ENCODE peak calls at places on chromosomes 3 and 15, in eight cellular contexts. One of them, this sample, is unnamed.

GRCh38 chr15:31301687-31301990 is 25.0 kb upstream of the KLF13 start:
- DNase-seq in breast epithelium: no peak
- DNase-seq in sigmoid colon: no peak
- DNase-seq in Peyer's patch: no peak
- DNase-seq in K562: no peak
- DNase-seq in CD8-positive, alpha-beta T cell: no peak
- DNase-seq in AG04449: no peak
- DNase-seq in brain microvascular endothelial cell: no peak
- DNase-seq in this sample: no peak

GRCh38 chr15:53658827-53659226 is 100.6 kb downstream of the WDR72 start:
- DNase-seq in CD8-positive, alpha-beta T cell: no peak
- DNase-seq in Peyer's patch: no peak
- DNase-seq in K562: no peak
- DNase-seq in AG04449: no peak
- DNase-seq in breast epithelium: no peak
- DNase-seq in sigmoid colon: no peak
- DNase-seq in brain microvascular endothelial cell: no peak
- DNase-seq in this sample: no peak

GRCh38 chr15:78921940-78922339 is 22.9 kb downstream of the CTSH start:
- DNase-seq in Peyer's patch: no peak
- DNase-seq in brain microvascular endothelial cell: no peak
- DNase-seq in K562: no peak
- DNase-seq in CD8-positive, alpha-beta T cell: no peak
- DNase-seq in AG04449: no peak
- DNase-seq in sigmoid colon: no peak
- DNase-seq in breast epithelium: no peak
- DNase-seq in this sample: no peak

GRCh38 chr15:65379986-65380385 is 2.2 kb upstream of the IGDCC3 start:
- DNase-seq in CD8-positive, alpha-beta T cell: no peak
- DNase-seq in K562: no peak
- DNase-seq in sigmoid colon: no peak
- DNase-seq in brain microvascular endothelial cell: no peak
- DNase-seq in breast epithelium: no peak
- DNase-seq in AG04449: no peak
- DNase-seq in Peyer's patch: no peak
- DNase-seq in this sample: no peak

GRCh38 chr15:100913961-100914360 is 5.2 kb upstream of the LRRK1 start:
- DNase-seq in AG04449: no peak
- DNase-seq in breast epithelium: no peak
- DNase-seq in CD8-positive, alpha-beta T cell: no peak
- DNase-seq in sigmoid colon: peak; percentile 61
- DNase-seq in K562: no peak
- DNase-seq in brain microvascular endothelial cell: no peak
- DNase-seq in Peyer's patch: no peak
- DNase-seq in this sample: no peak

GRCh38 chr3:5250467-5251195 is 63.1 kb downstream of the EDEM1 start:
- DNase-seq in AG04449: no peak
- DNase-seq in breast epithelium: no peak
- DNase-seq in Peyer's patch: no peak
- DNase-seq in K562: no peak
- DNase-seq in CD8-positive, alpha-beta T cell: no peak
- DNase-seq in sigmoid colon: no peak
- DNase-seq in brain microvascular endothelial cell: no peak
- DNase-seq in this sample: no peak

GRCh38 chr3:48636149-48636548 is 888 bp upstream of the SLC26A6 start:
- DNase-seq in brain microvascular endothelial cell: no peak
- DNase-seq in sigmoid colon: no peak
- DNase-seq in breast epithelium: no peak
- DNase-seq in Peyer's patch: no peak
- DNase-seq in K562: no peak
- DNase-seq in AG04449: no peak
- DNase-seq in CD8-positive, alpha-beta T cell: no peak
- DNase-seq in this sample: no peak

GRCh38 chr3:195226900-195227447 is 44.0 kb downstream of the XXYLT1 start:
- DNase-seq in sigmoid colon: peak; percentile 49
- DNase-seq in breast epithelium: peak; percentile 48
- DNase-seq in CD8-positive, alpha-beta T cell: no peak
- DNase-seq in brain microvascular endothelial cell: no peak
- DNase-seq in AG04449: no peak
- DNase-seq in K562: peak; percentile 31
- DNase-seq in Peyer's patch: peak; percentile 55
- DNase-seq in this sample: peak; percentile 45

GRCh38 chr15:85642693-85643058 is 152.0 kb downstream of the KLHL25 start:
- DNase-seq in breast epithelium: no peak
- DNase-seq in AG04449: no peak
- DNase-seq in sigmoid colon: peak; percentile 91
- DNase-seq in brain microvascular endothelial cell: no peak
- DNase-seq in Peyer's patch: no peak
- DNase-seq in K562: no peak
- DNase-seq in CD8-positive, alpha-beta T cell: no peak
- DNase-seq in this sample: no peak
- TF ChIP-seq CTCF in breast epithelium: no peak
- TF ChIP-seq CTCF in AG04449: no peak
- TF ChIP-seq CTCF in sigmoid colon: no peak
- TF ChIP-seq CTCF in brain microvascular endothelial cell: no peak
- TF ChIP-seq CTCF in Peyer's patch: no peak
- TF ChIP-seq CTCF in K562: no peak
- TF ChIP-seq CTCF in CD8-positive, alpha-beta T cell: no peak
- TF ChIP-seq CTCF in this sample: no peak

GRCh38 chr15:98002419-98002818 is 41.9 kb downstream of the ARRDC4 start:
- DNase-seq in breast epithelium: no peak
- DNase-seq in AG04449: no peak
- DNase-seq in Peyer's patch: no peak
- DNase-seq in CD8-positive, alpha-beta T cell: no peak
- DNase-seq in sigmoid colon: no peak
- DNase-seq in K562: no peak
- DNase-seq in brain microvascular endothelial cell: no peak
- DNase-seq in this sample: no peak

GRCh38 chr15:98003976-98004375 is 43.5 kb downstream of the ARRDC4 start:
- DNase-seq in AG04449: no peak
- DNase-seq in brain microvascular endothelial cell: no peak
- DNase-seq in CD8-positive, alpha-beta T cell: no peak
- DNase-seq in K562: no peak
- DNase-seq in Peyer's patch: no peak
- DNase-seq in breast epithelium: no peak
- DNase-seq in sigmoid colon: no peak
- DNase-seq in this sample: no peak

GRCh38 chr15:98001663-98002194 is 41.2 kb downstream of the ARRDC4 start:
- DNase-seq in Peyer's patch: no peak
- DNase-seq in K562: no peak
- DNase-seq in breast epithelium: no peak
- DNase-seq in AG04449: no peak
- DNase-seq in sigmoid colon: no peak
- DNase-seq in CD8-positive, alpha-beta T cell: no peak
- DNase-seq in brain microvascular endothelial cell: no peak
- DNase-seq in this sample: no peak

GRCh38 chr15:98002874-98003273 is 42.4 kb downstream of the ARRDC4 start:
- DNase-seq in Peyer's patch: no peak
- DNase-seq in AG04449: no peak
- DNase-seq in brain microvascular endothelial cell: no peak
- DNase-seq in breast epithelium: no peak
- DNase-seq in K562: no peak
- DNase-seq in sigmoid colon: no peak
- DNase-seq in CD8-positive, alpha-beta T cell: no peak
- DNase-seq in this sample: no peak

GRCh38 chr15:98003528-98003927 is 43.0 kb downstream of the ARRDC4 start:
- DNase-seq in sigmoid colon: no peak
- DNase-seq in CD8-positive, alpha-beta T cell: no peak
- DNase-seq in brain microvascular endothelial cell: no peak
- DNase-seq in breast epithelium: no peak
- DNase-seq in Peyer's patch: no peak
- DNase-seq in AG04449: no peak
- DNase-seq in K562: no peak
- DNase-seq in this sample: no peak
- H3K4me3 ChIP-seq in sigmoid colon: no peak overlapping the region
- H3K4me3 ChIP-seq in CD8-positive, alpha-beta T cell: no peak overlapping the region
- H3K4me3 ChIP-seq in brain microvascular endothelial cell: no peak overlapping the region
- H3K4me3 ChIP-seq in breast epithelium: no peak overlapping the region
- H3K4me3 ChIP-seq in Peyer's patch: no peak overlapping the region
- H3K4me3 ChIP-seq in AG04449: no peak overlapping the region
- H3K4me3 ChIP-seq in K562: no peak overlapping the region
- H3K4me3 ChIP-seq in this sample: no peak overlapping the region

GRCh38 chr3:149415484-149415883 is 38.0 kb upstream of the TM4SF1 start:
- DNase-seq in K562: no peak
- DNase-seq in breast epithelium: no peak
- DNase-seq in CD8-positive, alpha-beta T cell: no peak
- DNase-seq in sigmoid colon: no peak
- DNase-seq in AG04449: no peak
- DNase-seq in Peyer's patch: no peak
- DNase-seq in brain microvascular endothelial cell: peak; percentile 11
- DNase-seq in this sample: peak; percentile 8
- TF ChIP-seq CTCF in K562: no peak
- TF ChIP-seq CTCF in breast epithelium: no peak
- TF ChIP-seq CTCF in CD8-positive, alpha-beta T cell: no peak
- TF ChIP-seq CTCF in sigmoid colon: no peak
- TF ChIP-seq CTCF in AG04449: no peak
- TF ChIP-seq CTCF in Peyer's patch: no peak
- TF ChIP-seq CTCF in brain microvascular endothelial cell: no peak
- TF ChIP-seq CTCF in this sample: no peak

GRCh38 chr3:52078781-52079560 is 22.6 kb upstream of the DUSP7 start:
- DNase-seq in breast epithelium: no peak
- DNase-seq in brain microvascular endothelial cell: no peak
- DNase-seq in sigmoid colon: no peak
- DNase-seq in CD8-positive, alpha-beta T cell: no peak
- DNase-seq in Peyer's patch: no peak
- DNase-seq in AG04449: no peak
- DNase-seq in K562: no peak
- DNase-seq in this sample: no peak
- H3K4me3 ChIP-seq in breast epithelium: no peak overlapping the region
- H3K4me3 ChIP-seq in brain microvascular endothelial cell: no peak overlapping the region
- H3K4me3 ChIP-seq in sigmoid colon: no peak overlapping the region
- H3K4me3 ChIP-seq in CD8-positive, alpha-beta T cell: no peak overlapping the region
- H3K4me3 ChIP-seq in Peyer's patch: no peak overlapping the region
- H3K4me3 ChIP-seq in AG04449: no peak overlapping the region
- H3K4me3 ChIP-seq in K562: no peak overlapping the region
- H3K4me3 ChIP-seq in this sample: no peak overlapping the region

DNA sequence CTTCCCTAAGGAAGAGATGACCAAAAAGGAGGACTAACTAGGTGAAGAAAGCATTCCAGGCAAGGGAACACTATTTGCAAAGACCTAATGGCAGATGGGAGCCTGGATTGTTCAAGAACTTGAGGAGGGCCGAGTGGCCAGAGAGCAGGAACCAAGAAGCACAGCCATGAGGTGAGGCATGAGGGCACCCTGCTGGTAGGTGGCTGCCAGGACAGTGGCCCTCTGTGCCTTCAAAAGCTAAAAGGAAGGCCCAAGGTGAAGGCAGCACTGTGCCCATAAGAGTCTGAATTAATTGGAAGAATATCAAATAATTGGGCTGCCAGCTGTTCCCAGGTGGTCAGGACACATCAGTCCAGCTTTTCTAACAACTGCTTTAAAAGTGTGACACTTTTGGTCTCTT is 27.9 kb upstream of the CTDSPL start:
- DNase-seq in brain microvascular endothelial cell: no peak
- DNase-seq in AG04449: no peak
- DNase-seq in breast epithelium: no peak
- DNase-seq in CD8-positive, alpha-beta T cell: no peak
- DNase-seq in Peyer's patch: no peak
- DNase-seq in K562: no peak
- DNase-seq in sigmoid colon: no peak
- DNase-seq in this sample: no peak
- TF ChIP-seq CTCF in brain microvascular endothelial cell: peak; percentile 31
- TF ChIP-seq CTCF in AG04449: no peak
- TF ChIP-seq CTCF in breast epithelium: no peak
- TF ChIP-seq CTCF in CD8-positive, alpha-beta T cell: no peak
- TF ChIP-seq CTCF in Peyer's patch: no peak
- TF ChIP-seq CTCF in K562: peak; percentile 17
- TF ChIP-seq CTCF in sigmoid colon: no peak
- TF ChIP-seq CTCF in this sample: no peak

GRCh38 chr15:47718474-47719440 is 1.5 kb downstream of the SEMA6D start:
- DNase-seq in brain microvascular endothelial cell: peak; percentile 34
- DNase-seq in breast epithelium: no peak
- DNase-seq in sigmoid colon: no peak
- DNase-seq in AG04449: no peak
- DNase-seq in Peyer's patch: peak; percentile 65
- DNase-seq in K562: no peak
- DNase-seq in CD8-positive, alpha-beta T cell: no peak
- DNase-seq in this sample: peak; percentile 55

GRCh38 chr15:47715402-47715801 is 1.9 kb upstream of the SEMA6D start:
- DNase-seq in K562: no peak
- DNase-seq in AG04449: no peak
- DNase-seq in sigmoid colon: no peak
- DNase-seq in brain microvascular endothelial cell: no peak
- DNase-seq in breast epithelium: no peak
- DNase-seq in CD8-positive, alpha-beta T cell: no peak
- DNase-seq in Peyer's patch: no peak
- DNase-seq in this sample: no peak

GRCh38 chr15:47719730-47720129 is 2.4 kb downstream of the SEMA6D start:
- DNase-seq in sigmoid colon: no peak
- DNase-seq in breast epithelium: no peak
- DNase-seq in AG04449: no peak
- DNase-seq in Peyer's patch: no peak
- DNase-seq in K562: no peak
- DNase-seq in CD8-positive, alpha-beta T cell: no peak
- DNase-seq in brain microvascular endothelial cell: no peak
- DNase-seq in this sample: no peak

GRCh38 chr15:47715856-47716445 is 1.4 kb upstream of the SEMA6D start:
- DNase-seq in CD8-positive, alpha-beta T cell: no peak
- DNase-seq in K562: no peak
- DNase-seq in sigmoid colon: no peak
- DNase-seq in breast epithelium: no peak
- DNase-seq in AG04449: no peak
- DNase-seq in brain microvascular endothelial cell: no peak
- DNase-seq in Peyer's patch: no peak
- DNase-seq in this sample: peak; percentile 69

DNA sequence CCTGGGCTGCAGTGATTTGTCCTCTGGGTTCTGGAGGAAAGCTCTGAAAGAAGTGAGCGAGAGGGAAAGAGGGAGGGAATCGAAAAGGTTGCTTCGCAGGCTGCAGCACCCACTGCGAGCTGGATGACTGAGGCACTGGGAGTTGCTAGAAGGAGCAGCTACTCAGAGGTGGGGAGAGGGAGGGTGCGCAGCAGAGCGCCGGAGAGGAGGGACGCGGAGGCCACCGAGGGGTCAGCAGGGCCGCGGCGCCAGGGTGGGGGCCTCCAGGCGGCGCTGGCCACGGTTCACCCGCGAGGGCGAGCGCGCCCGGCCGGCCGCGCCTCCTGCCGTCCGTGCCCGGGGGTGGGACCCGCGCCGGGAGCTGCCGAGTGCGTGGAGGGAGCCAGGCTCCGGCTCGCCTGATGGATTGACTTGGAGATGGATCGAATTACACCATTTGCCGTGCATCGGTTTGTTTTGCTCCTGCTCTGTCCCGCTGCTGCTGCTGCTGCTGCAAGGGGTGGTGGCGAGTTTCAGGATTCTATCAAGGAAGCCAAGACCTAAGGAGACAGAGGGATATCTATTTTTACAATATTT is at the start of gene SEMA6D:
- DNase-seq in K562: no peak
- DNase-seq in Peyer's patch: peak; percentile 79
- DNase-seq in sigmoid colon: peak; percentile 77
- DNase-seq in CD8-positive, alpha-beta T cell: no peak
- DNase-seq in AG04449: peak; percentile 21
- DNase-seq in brain microvascular endothelial cell: peak; percentile 61
- DNase-seq in breast epithelium: peak; percentile 63
- DNase-seq in this sample: peak; percentile 88
- H3K4me3 ChIP-seq in K562: no peak within 1 kb of the TSS
- H3K4me3 ChIP-seq in Peyer's patch: peak within 1 kb of the TSS; percentile 60
- H3K4me3 ChIP-seq in sigmoid colon: peak within 1 kb of the TSS; percentile 72
- H3K4me3 ChIP-seq in CD8-positive, alpha-beta T cell: no peak within 1 kb of the TSS
- H3K4me3 ChIP-seq in AG04449: peak within 1 kb of the TSS; percentile 70
- H3K4me3 ChIP-seq in brain microvascular endothelial cell: peak within 1 kb of the TSS; percentile 69
- H3K4me3 ChIP-seq in breast epithelium: peak within 1 kb of the TSS; percentile 55
- H3K4me3 ChIP-seq in this sample: peak within 1 kb of the TSS; percentile 84